ENCODE peak calls at places on chromosomes 11 and 22, in five cellular contexts. F is K562, S is GM12878, C is SK-N-SH, D is H1. N is an unnamed sample.

GRCh38 chr22:46110215-46110614 is 40.1 kb upstream of the PPARA start:
- DNase-seq in F (peak), C (no peak), S (no peak), D (no peak), N (no peak)

GRCh38 chr22:27175444-27175843 is 518.1 kb downstream of the MIAT start:
- DNase-seq in C (no peak), F (no peak), S (no peak), D (no peak), N (no peak)

GRCh38 chr22:32904044-32904443 is 102.5 kb downstream of the TIMP3 start:
- DNase-seq in D (no peak), F (peak), S (no peak), C (peak), N (peak)

GRCh38 chr11:119729581-119730346 is 764 bp upstream of the NECTIN1 start:
- DNase-seq in S (no peak), C (peak), F (no peak), D (no peak), N (peak)

GRCh38 chr11:114821626-114822025 is 143.3 kb downstream of the NXPE2 start:
- DNase-seq in D (no peak), C (no peak), S (no peak), F (peak), N (no peak)

GRCh38 chr11:68120212-68121066 is 749 bp downstream of the CHKA start:
- DNase-seq in C (peak), F (peak), D (no peak), S (peak), N (peak)

GRCh38 chr11:68649851-68650555 is 34.3 kb upstream of the GAL start:
- DNase-seq in C (no peak), F (no peak), D (no peak), S (no peak), N (no peak)

GRCh38 chr22:30947821-30948454 is 20.6 kb downstream of the MORC2 start:
- DNase-seq in S (no peak), C (peak), F (no peak), D (no peak), N (no peak)

GRCh38 chr11:93984205-93984586 is 37.0 kb upstream of the HEPHL1 start:
- DNase-seq in F (no peak), C (no peak), S (no peak), D (no peak), N (no peak)

GRCh38 chr11:77064648-77065217 is 2.0 kb upstream of the CAPN5 start:
- DNase-seq in F (no peak), C (no peak), D (no peak), S (no peak), N (no peak)

GRCh38 chr11:130854483-130854882 is 61.8 kb downstream of the SNX19 start:
- DNase-seq in C (no peak), D (no peak), S (peak), F (no peak), N (no peak)

GRCh38 chr11:36253238-36253637 is 36.0 kb downstream of the COMMD9 start:
- DNase-seq in S (no peak), D (no peak), C (peak), F (no peak), N (no peak)

GRCh38 chr22:35785181-35785923 is 67.7 kb downstream of the APOL5 start:
- DNase-seq in F (no peak), D (no peak), C (no peak), S (no peak), N (no peak)

GRCh38 chr11:96267490-96268010 is 75.4 kb downstream of the MAML2 start:
- DNase-seq in S (peak), C (no peak), D (no peak), F (no peak), N (no peak)

GRCh38 chr11:114562166-114562916 is 2.7 kb upstream of the NXPE1 start:
- DNase-seq in F (no peak), D (no peak), S (no peak), C (no peak), N (no peak)

GRCh38 chr11:79437981-79438630 is 2.7 kb downstream of the TENM4 start:
- DNase-seq in F (no peak), S (no peak), D (no peak), C (peak), N (no peak)

GRCh38 chr11:34416746-34417145 is 22.0 kb upstream of the CAT start:
- DNase-seq in D (no peak), F (no peak), C (no peak), S (no peak), N (no peak)

GRCh38 chr11:107496011-107496410 is 38.4 kb upstream of the CWF19L2 start:
- DNase-seq in C (no peak), S (no peak), F (no peak), D (no peak), N (peak)

GRCh38 chr11:74018331-74019005 is 9.6 kb upstream of the UCP3 start:
- DNase-seq in S (no peak), C (no peak), F (no peak), D (no peak), N (peak)

GRCh38 chr22:46045459-46046298 is 68.7 kb upstream of the WNT7B start:
- DNase-seq in D (no peak), S (no peak), C (no peak), F (no peak), N (no peak)

GRCh38 chr11:88410636-88411035 is 73.1 kb upstream of the CTSC start:
- DNase-seq in D (no peak), F (no peak), S (no peak), C (no peak), N (no peak)

GRCh38 chr11:59901306-59901705 is 22.7 kb downstream of the OOSP3 start:
- DNase-seq in D (no peak), C (no peak), F (no peak), S (no peak), N (no peak)

GRCh38 chr22:36282078-36282831 is 29.3 kb downstream of the APOL1 start:
- DNase-seq in S (no peak), D (no peak), F (no peak), C (no peak), N (no peak)

GRCh38 chr11:63945482-63946163 is 6.8 kb downstream of the NAA40 start:
- DNase-seq in D (peak), S (no peak), C (peak), F (peak), N (peak)

GRCh38 chr11:46444305-46444704 is 52.7 kb upstream of the CHRM4 start:
- DNase-seq in C (no peak), F (no peak), D (no peak), S (no peak), N (no peak)

GRCh38 chr22:32723632-32724031 is 77.9 kb upstream of the TIMP3 start:
- DNase-seq in D (no peak), C (no peak), S (peak), F (no peak), N (no peak)

GRCh38 chr11:33018840-33019239 is 3.2 kb downstream of the DEPDC7 start:
- DNase-seq in D (no peak), C (no peak), S (no peak), F (no peak), N (no peak)

GRCh38 chr11:74871037-74871436 is 77.9 kb downstream of the XRRA1 start:
- DNase-seq in C (no peak), D (no peak), S (no peak), F (peak), N (no peak)

GRCh38 chr11:118609380-118610219 is 2.2 kb downstream of the PHLDB1 start:
- DNase-seq in C (no peak), D (no peak), F (no peak), S (no peak), N (no peak)

GRCh38 chr22:27670701-27671412 is 130.7 kb downstream of the MN1 start:
- DNase-seq in C (no peak), D (peak), S (no peak), F (peak), N (no peak)

GRCh38 chr11:65414776-65415498 is 7.7 kb upstream of the NEAT1 start:
- DNase-seq in S (no peak), C (no peak), F (no peak), D (no peak), N (no peak)

GRCh38 chr11:74288161-74288560 is 23.3 kb downstream of the P4HA3 start:
- DNase-seq in S (no peak), D (no peak), C (no peak), F (peak), N (no peak)

GRCh38 chr22:47609653-47610052 is 847.2 kb downstream of the TBC1D22A start:
- DNase-seq in C (no peak), F (no peak), D (no peak), S (no peak), N (no peak)

GRCh38 chr22:47019012-47019790 is 256.8 kb downstream of the TBC1D22A start:
- DNase-seq in C (no peak), S (no peak), D (no peak), F (no peak), N (no peak)

GRCh38 chr22:19519041-19519926 is 4.9 kb downstream of the CLDN5 start:
- DNase-seq in D (no peak), F (no peak), S (no peak), C (no peak), N (no peak)

GRCh38 chr11:121659811-121660210 is 207.0 kb upstream of the SORL1-AS1 start:
- DNase-seq in S (no peak), D (no peak), C (no peak), F (no peak), N (no peak)
- TF ChIP-seq JUND in S (no peak), D (no peak), C (no peak), F (no peak), N (no peak)

GRCh38 chr11:120867531-120867930 is 156.4 kb upstream of the TBCEL start:
- DNase-seq in S (no peak), F (no peak), C (no peak), D (peak), N (peak)
- TF ChIP-seq JUND in S (no peak), F (no peak), C (no peak), D (no peak), N (no peak)

GRCh38 chr22:50178471-50178864 is 7.2 kb upstream of the TRABD start:
- DNase-seq in D (no peak), C (no peak), F (no peak), S (no peak), N (no peak)
- TF ChIP-seq JUND in D (no peak), C (no peak), F (no peak), S (no peak), N (no peak)

GRCh38 chr22:23274146-23274526 is 93.8 kb downstream of the BCR start:
- DNase-seq in C (no peak), F (peak), D (no peak), S (no peak), N (no peak)
- TF ChIP-seq JUND in C (no peak), F (no peak), D (no peak), S (no peak), N (no peak)

GRCh38 chr11:613369-613968 is 2.3 kb downstream of the IRF7 start:
- DNase-seq in C (peak), D (peak), S (no peak), F (peak), N (peak)
- TF ChIP-seq JUND in C (no peak), D (no peak), S (no peak), F (no peak), N (no peak)

GRCh38 chr22:24847490-24847889 is 41.5 kb downstream of the SGSM1 start:
- DNase-seq in D (no peak), F (no peak), S (no peak), C (no peak), N (no peak)

GRCh38 chr22:24841261-24841660 is 35.2 kb downstream of the SGSM1 start:
- DNase-seq in F (no peak), S (no peak), D (no peak), C (no peak), N (no peak)

GRCh38 chr22:24848559-24849168 is 42.7 kb downstream of the SGSM1 start:
- DNase-seq in S (no peak), D (no peak), C (no peak), F (no peak), N (no peak)

GRCh38 chr22:24843048-24843447 is 37.0 kb downstream of the SGSM1 start:
- DNase-seq in C (no peak), F (no peak), S (no peak), D (no peak), N (no peak)

GRCh38 chr22:24845036-24845918 is 39.3 kb downstream of the SGSM1 start:
- DNase-seq in C (no peak), D (no peak), S (no peak), F (no peak), N (no peak)
- TF ChIP-seq JUND in C (no peak), D (no peak), S (no peak), F (no peak), N (no peak)